ENCODE peak calls at places on chromosomes 11 and 22, in six cellular contexts. B is BE2C, K is AG04449, E is adrenal gland, I is HCT116, M is HAP-1. V is an unnamed sample.

GRCh38 chr22:48175721-48176120 is 1413.3 kb downstream of the TBC1D22A start:
- DNase-seq in K (no peak), I (no peak), M (no peak), E (no peak), B (no peak), V (no peak)

GRCh38 chr11:126561327-126561893 is 205.9 kb downstream of the ST3GAL4 start:
- DNase-seq in K (no peak), I (no peak), B (no peak), M (peak; percentile 71), E (peak; percentile 60), V (peak; percentile 64)

GRCh38 chr22:27151407-27151806 is 494.0 kb downstream of the MIAT start:
- DNase-seq in I (no peak), K (no peak), B (no peak), E (no peak), M (no peak), V (no peak)

GRCh38 chr11:36088234-36088975 is 144.5 kb downstream of the LDLRAD3 start:
- DNase-seq in I (no peak), M (no peak), K (no peak), B (no peak), E (no peak), V (no peak)

GRCh38 chr11:111942826-111943225 is 5.7 kb downstream of the DIXDC1 start:
- DNase-seq in E (no peak), I (no peak), K (no peak), M (no peak), B (no peak), V (no peak)

GRCh38 chr11:69992943-69993694 is 85.0 kb upstream of the ANO1 start:
- DNase-seq in B (no peak), M (no peak), I (no peak), E (no peak), K (no peak), V (no peak)

GRCh38 chr11:57787920-57788716 is 26.5 kb downstream of the CTNND1 start:
- DNase-seq in M (no peak), E (no peak), B (no peak), K (no peak), I (no peak), V (no peak)

GRCh38 chr22:32996702-32997101 is 61.5 kb downstream of the SYN3 start:
- DNase-seq in E (no peak), I (no peak), B (no peak), K (no peak), M (no peak), V (no peak)

GRCh38 chr22:25488244-25489020 is 76.0 kb upstream of the GRK3 start:
- DNase-seq in E (peak; percentile 86), M (peak; percentile 29), B (peak; percentile 78), K (no peak), I (peak; percentile 79), V (no peak)

GRCh38 chr11:120224872-120225371 is 14.1 kb downstream of the OAF start:
- DNase-seq in K (no peak), I (no peak), M (no peak), B (no peak), E (peak; percentile 51), V (no peak)
- H3K4me3 ChIP-seq in K (no peak overlapping the region), I (no peak overlapping the region), M (no peak overlapping the region), B (no peak overlapping the region), E (no peak overlapping the region), V (no peak overlapping the region)

GRCh38 chr11:67261635-67261941 is 4.7 kb upstream of the GRK2 start:
- DNase-seq in E (no peak), B (no peak), I (no peak), K (no peak), M (no peak), V (no peak)
- H3K4me3 ChIP-seq in E (peak overlapping the region; percentile 8), B (peak overlapping the region; percentile 55), I (no peak overlapping the region), K (peak overlapping the region; percentile 32), M (no peak overlapping the region), V (peak overlapping the region; percentile 20)

DNA sequence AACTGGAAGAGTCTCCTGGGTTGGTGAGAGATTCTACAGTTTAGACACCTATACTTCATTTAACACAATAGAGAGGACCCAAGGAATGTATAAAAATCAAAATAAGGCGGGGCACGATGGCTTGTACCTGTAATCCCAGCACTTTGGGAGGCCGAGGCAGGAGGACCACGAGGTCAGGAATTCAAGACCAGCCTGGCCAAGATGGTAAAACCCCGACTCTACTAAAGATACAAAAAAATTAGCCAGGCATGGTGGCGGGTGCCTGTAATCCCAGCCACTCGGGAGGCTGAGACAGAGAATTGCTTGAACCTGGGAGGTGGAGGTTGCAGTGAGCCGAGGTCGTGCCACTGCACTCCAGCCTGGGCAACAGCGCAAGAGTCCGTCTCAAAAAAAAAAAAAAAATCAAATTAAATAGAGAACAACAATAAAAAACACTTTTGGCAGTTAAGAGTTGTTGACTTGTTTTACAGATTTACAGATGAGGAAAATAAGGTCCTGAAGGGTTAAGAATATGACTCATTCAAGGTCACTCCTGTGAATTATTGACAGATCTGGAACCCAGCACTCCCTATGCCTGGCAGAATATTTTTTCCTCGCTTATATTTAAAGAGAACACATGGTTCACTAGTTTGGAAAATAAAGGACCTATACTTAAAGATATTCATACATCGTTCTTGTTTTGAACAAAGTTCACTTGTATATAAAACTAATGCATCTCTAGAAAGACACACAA is 5.2 kb downstream of the LGR4 start:
- DNase-seq in K (no peak), M (no peak), B (no peak), I (no peak), E (no peak), V (no peak)
- H3K4me3 ChIP-seq in K (no peak overlapping the region), M (no peak overlapping the region), B (no peak overlapping the region), I (no peak overlapping the region), E (peak overlapping the region; percentile 7), V (no peak overlapping the region)

GRCh38 chr11:66061268-66061667 is 8.8 kb upstream of the PACS1 start:
- DNase-seq in M (no peak), K (no peak), B (no peak), E (no peak), I (no peak), V (no peak)

GRCh38 chr11:66062408-66062807 is 7.7 kb upstream of the PACS1 start:
- DNase-seq in M (no peak), I (no peak), E (no peak), K (no peak), B (no peak), V (no peak)

GRCh38 chr11:66063900-66064299 is 6.2 kb upstream of the PACS1 start:
- DNase-seq in K (no peak), B (no peak), M (no peak), E (no peak), I (no peak), V (no peak)

GRCh38 chr11:66056541-66056940 is 4.4 kb downstream of the SF3B2 start:
- DNase-seq in B (no peak), E (no peak), K (no peak), M (no peak), I (no peak), V (no peak)

DNA sequence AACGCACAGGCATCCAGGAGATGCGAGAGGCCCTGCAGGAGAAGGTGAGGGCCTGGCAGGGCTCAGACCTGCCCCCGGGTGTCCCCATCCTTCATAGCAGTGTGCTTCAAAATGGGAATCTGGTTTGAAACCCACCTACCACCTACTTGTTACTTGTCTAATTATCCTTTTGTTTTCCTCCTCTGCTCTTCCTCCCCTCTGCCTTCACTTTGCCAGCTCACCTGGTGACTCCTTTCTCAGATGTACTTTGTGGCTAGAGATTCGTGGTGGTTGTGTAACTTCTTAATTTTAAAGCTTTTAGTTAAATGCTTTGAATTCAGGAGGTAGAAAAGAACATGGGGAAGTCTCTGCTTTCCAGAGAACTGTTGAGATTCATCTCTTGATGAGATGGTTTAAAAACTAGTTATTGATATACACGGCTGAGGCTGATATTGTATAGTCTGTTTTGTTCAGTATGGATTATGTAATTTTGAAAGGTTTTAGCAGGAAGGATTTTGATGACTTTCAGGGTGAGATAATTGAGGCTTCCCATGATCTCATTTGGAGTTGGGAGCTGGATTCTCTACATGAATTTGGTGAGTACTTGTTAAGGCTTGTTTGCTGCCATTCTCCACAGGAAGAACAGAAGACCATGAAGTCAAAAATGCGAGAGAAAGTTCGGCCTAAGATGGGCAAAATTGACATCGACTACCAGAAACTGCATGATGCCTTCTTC is 8.0 kb downstream of the SF3B2 start:
- DNase-seq in E (no peak), B (no peak), I (no peak), M (no peak), K (no peak), V (no peak)
- H3K4me3 ChIP-seq in E (no peak overlapping the region), B (no peak overlapping the region), I (no peak overlapping the region), M (no peak overlapping the region), K (no peak overlapping the region), V (no peak overlapping the region)

GRCh38 chr11:44567876-44568256 is 2.4 kb downstream of the CD82 start:
- DNase-seq in K (no peak), M (no peak), E (no peak), B (no peak), I (no peak), V (no peak)

GRCh38 chr11:44566559-44566949 is 1.1 kb downstream of the CD82 start:
- DNase-seq in K (no peak), E (no peak), M (no peak), B (no peak), I (no peak), V (peak; percentile 72)

GRCh38 chr11:44568706-44569473 is 3.4 kb downstream of the CD82 start:
- DNase-seq in E (peak; percentile 90), K (peak; percentile 88), I (no peak), M (no peak), B (no peak), V (peak; percentile 90)

GRCh38 chr11:44566952-44567875 is 1.8 kb downstream of the CD82 start:
- DNase-seq in K (no peak), E (no peak), M (no peak), I (no peak), B (no peak), V (peak; percentile 84)

GRCh38 chr11:44568358-44568705 is 2.9 kb downstream of the CD82 start:
- DNase-seq in K (no peak), M (no peak), B (no peak), E (no peak), I (no peak), V (no peak)
- H3K4me3 ChIP-seq in K (no peak overlapping the region), M (no peak overlapping the region), B (no peak overlapping the region), E (no peak overlapping the region), I (no peak overlapping the region), V (peak overlapping the region; percentile 49)

V was measured in Jurkat, Clone E6-1.